ENCODE peak calls at places on chromosomes 1 and 21, in six cellular contexts. One of them, this sample, is unnamed.
A peak's percentile ranks its signal among the peaks of the same experiment; 100 is the strongest.

GRCh38 chr1:6624712-6625578 is at the start of gene THAP3:
- DNase-seq in upper lobe of right lung: peak; percentile 95
- DNase-seq in prostate gland: peak; percentile 82
- DNase-seq in GM23338: peak; percentile 93
- DNase-seq in A549: peak; percentile 91
- DNase-seq in fibroblast of lung: peak; percentile 93
- DNase-seq in this sample: peak; percentile 92

GRCh38 chr1:238701024-238701423 is 685.3 kb upstream of the CHRM3 start:
- DNase-seq in upper lobe of right lung: no peak
- DNase-seq in prostate gland: no peak
- DNase-seq in GM23338: peak; percentile 4
- DNase-seq in A549: peak; percentile 1
- DNase-seq in fibroblast of lung: no peak
- DNase-seq in this sample: no peak

GRCh38 chr21:29260461-29260860 is 38.3 kb upstream of the BACH1 start:
- DNase-seq in upper lobe of right lung: no peak
- DNase-seq in prostate gland: no peak
- DNase-seq in GM23338: no peak
- DNase-seq in A549: no peak
- DNase-seq in fibroblast of lung: no peak
- DNase-seq in this sample: no peak

GRCh38 chr1:202133016-202133415 is 10.3 kb downstream of the GPR37L1 start:
- DNase-seq in upper lobe of right lung: peak; percentile 78
- DNase-seq in prostate gland: peak; percentile 23
- DNase-seq in GM23338: no peak
- DNase-seq in A549: no peak
- DNase-seq in fibroblast of lung: no peak
- DNase-seq in this sample: no peak

GRCh38 chr1:234896477-234897364 is 231.9 kb downstream of the TOMM20 start:
- DNase-seq in upper lobe of right lung: no peak
- DNase-seq in prostate gland: no peak
- DNase-seq in GM23338: no peak
- DNase-seq in A549: no peak
- DNase-seq in fibroblast of lung: no peak
- DNase-seq in this sample: no peak

GRCh38 chr1:24464378-24464770 is 38.3 kb upstream of the RCAN3 start:
- DNase-seq in upper lobe of right lung: no peak
- DNase-seq in prostate gland: no peak
- DNase-seq in GM23338: peak; percentile 65
- DNase-seq in A549: no peak
- DNase-seq in fibroblast of lung: no peak
- DNase-seq in this sample: no peak

GRCh38 chr21:45443595-45444181 is 38.7 kb downstream of the COL18A1 start:
- DNase-seq in upper lobe of right lung: no peak
- DNase-seq in prostate gland: no peak
- DNase-seq in GM23338: no peak
- DNase-seq in A549: no peak
- DNase-seq in fibroblast of lung: no peak
- DNase-seq in this sample: no peak

GRCh38 chr1:243465081-243465480 is 209.2 kb downstream of the SDCCAG8 start:
- DNase-seq in upper lobe of right lung: no peak
- DNase-seq in prostate gland: no peak
- DNase-seq in GM23338: no peak
- DNase-seq in A549: no peak
- DNase-seq in fibroblast of lung: no peak
- DNase-seq in this sample: no peak

GRCh38 chr1:10744044-10744443 is 52.4 kb downstream of the CASZ1 start:
- DNase-seq in upper lobe of right lung: no peak
- DNase-seq in prostate gland: no peak
- DNase-seq in GM23338: no peak
- DNase-seq in A549: no peak
- DNase-seq in fibroblast of lung: no peak
- DNase-seq in this sample: no peak

GRCh38 chr1:49229555-49229954 is 452.9 kb upstream of the BEND5 start:
- DNase-seq in upper lobe of right lung: no peak
- DNase-seq in prostate gland: no peak
- DNase-seq in GM23338: peak; percentile 34
- DNase-seq in A549: no peak
- DNase-seq in fibroblast of lung: no peak
- DNase-seq in this sample: no peak

GRCh38 chr1:161198206-161198876 is 513 bp downstream of the ADAMTS4 start:
- DNase-seq in upper lobe of right lung: no peak
- DNase-seq in prostate gland: no peak
- DNase-seq in GM23338: peak; percentile 87
- DNase-seq in A549: no peak
- DNase-seq in fibroblast of lung: peak; percentile 44
- DNase-seq in this sample: peak; percentile 75

GRCh38 chr1:243435824-243436223 is 180.0 kb downstream of the SDCCAG8 start:
- DNase-seq in upper lobe of right lung: no peak
- DNase-seq in prostate gland: no peak
- DNase-seq in GM23338: no peak
- DNase-seq in A549: no peak
- DNase-seq in fibroblast of lung: no peak
- DNase-seq in this sample: no peak

GRCh38 chr1:25820247-25821111 is 725 bp downstream of the MTFR1L start:
- DNase-seq in upper lobe of right lung: peak; percentile 80
- DNase-seq in prostate gland: no peak
- DNase-seq in GM23338: peak; percentile 80
- DNase-seq in A549: peak; percentile 32
- DNase-seq in fibroblast of lung: peak; percentile 55
- DNase-seq in this sample: peak; percentile 73

GRCh38 chr1:228490120-228491078 is 3.2 kb downstream of the RNF187 start:
- DNase-seq in upper lobe of right lung: no peak
- DNase-seq in prostate gland: peak; percentile 19
- DNase-seq in GM23338: no peak
- DNase-seq in A549: peak; percentile 26
- DNase-seq in fibroblast of lung: peak; percentile 74
- DNase-seq in this sample: no peak

GRCh38 chr21:37763298-37763697 is 153.0 kb downstream of the KCNJ6 start:
- DNase-seq in upper lobe of right lung: no peak
- DNase-seq in prostate gland: no peak
- DNase-seq in GM23338: no peak
- DNase-seq in A549: no peak
- DNase-seq in fibroblast of lung: no peak
- DNase-seq in this sample: no peak

GRCh38 chr1:220892086-220892376 is 12.8 kb downstream of the HLX start:
- DNase-seq in upper lobe of right lung: no peak
- DNase-seq in prostate gland: no peak
- DNase-seq in GM23338: no peak
- DNase-seq in A549: no peak
- DNase-seq in fibroblast of lung: no peak
- DNase-seq in this sample: no peak

GRCh38 chr1:8706995-8707396 is 110.4 kb downstream of the RERE start:
- DNase-seq in upper lobe of right lung: no peak
- DNase-seq in prostate gland: no peak
- DNase-seq in GM23338: peak; percentile 47
- DNase-seq in A549: peak; percentile 30
- DNase-seq in fibroblast of lung: peak; percentile 19
- DNase-seq in this sample: no peak

GRCh38 chr21:20949884-20950283 is 48.3 kb upstream of the NCAM2 start:
- DNase-seq in upper lobe of right lung: no peak
- DNase-seq in prostate gland: no peak
- DNase-seq in GM23338: no peak
- DNase-seq in A549: no peak
- DNase-seq in fibroblast of lung: no peak
- DNase-seq in this sample: no peak

GRCh38 chr1:169521226-169521625 is 35.5 kb upstream of the SLC19A2 start:
- DNase-seq in upper lobe of right lung: no peak
- DNase-seq in prostate gland: no peak
- DNase-seq in GM23338: no peak
- DNase-seq in A549: no peak
- DNase-seq in fibroblast of lung: no peak
- DNase-seq in this sample: no peak

GRCh38 chr1:171566467-171566866 is 55.6 kb upstream of the MYOCOS start:
- DNase-seq in upper lobe of right lung: no peak
- DNase-seq in prostate gland: peak; percentile 21
- DNase-seq in GM23338: peak; percentile 17
- DNase-seq in A549: peak; percentile 16
- DNase-seq in fibroblast of lung: no peak
- DNase-seq in this sample: no peak

GRCh38 chr1:32754282-32755097 is 51.9 kb upstream of the SYNC start:
- DNase-seq in upper lobe of right lung: peak; percentile 79
- DNase-seq in prostate gland: peak; percentile 79
- DNase-seq in GM23338: peak; percentile 95
- DNase-seq in A549: no peak
- DNase-seq in fibroblast of lung: no peak
- DNase-seq in this sample: no peak

GRCh38 chr1:106924360-106924759 is 132.1 kb upstream of the PRMT6 start:
- DNase-seq in upper lobe of right lung: no peak
- DNase-seq in prostate gland: no peak
- DNase-seq in GM23338: peak; percentile 74
- DNase-seq in A549: no peak
- DNase-seq in fibroblast of lung: peak; percentile 22
- DNase-seq in this sample: no peak

GRCh38 chr1:90881034-90881433 is 140.8 kb downstream of the ZNF644 start:
- DNase-seq in upper lobe of right lung: no peak
- DNase-seq in prostate gland: no peak
- DNase-seq in GM23338: no peak
- DNase-seq in A549: no peak
- DNase-seq in fibroblast of lung: no peak
- DNase-seq in this sample: no peak

GRCh38 chr1:226029093-226029496 is 30.0 kb upstream of the SDE2 start:
- DNase-seq in upper lobe of right lung: no peak
- DNase-seq in prostate gland: no peak
- DNase-seq in GM23338: no peak
- DNase-seq in A549: no peak
- DNase-seq in fibroblast of lung: no peak
- DNase-seq in this sample: peak; percentile 34

GRCh38 chr1:228955691-228956090 is 220.4 kb downstream of the RHOU start:
- DNase-seq in upper lobe of right lung: no peak
- DNase-seq in prostate gland: no peak
- DNase-seq in GM23338: no peak
- DNase-seq in A549: no peak
- DNase-seq in fibroblast of lung: peak; percentile 52
- DNase-seq in this sample: no peak

GRCh38 chr1:114219247-114219872 is 65.7 kb upstream of the SYT6 start:
- DNase-seq in upper lobe of right lung: no peak
- DNase-seq in prostate gland: no peak
- DNase-seq in GM23338: peak; percentile 45
- DNase-seq in A549: peak; percentile 6
- DNase-seq in fibroblast of lung: peak; percentile 29
- DNase-seq in this sample: no peak

GRCh38 chr21:20649231-20649630 is 349.0 kb upstream of the NCAM2 start:
- DNase-seq in upper lobe of right lung: no peak
- DNase-seq in prostate gland: no peak
- DNase-seq in GM23338: no peak
- DNase-seq in A549: no peak
- DNase-seq in fibroblast of lung: no peak
- DNase-seq in this sample: no peak

GRCh38 chr1:204407314-204407971 is 4.2 kb downstream of the PPP1R15B start:
- DNase-seq in upper lobe of right lung: no peak
- DNase-seq in prostate gland: no peak
- DNase-seq in GM23338: no peak
- DNase-seq in A549: no peak
- DNase-seq in fibroblast of lung: peak; percentile 38
- DNase-seq in this sample: no peak
- H3K4me3 ChIP-seq in upper lobe of right lung: peak overlapping the region; percentile 90
- H3K4me3 ChIP-seq in prostate gland: peak overlapping the region; percentile 87
- H3K4me3 ChIP-seq in GM23338: peak overlapping the region; percentile 97
- H3K4me3 ChIP-seq in A549: peak overlapping the region; percentile 94
- H3K4me3 ChIP-seq in fibroblast of lung: peak overlapping the region; percentile 98
- H3K4me3 ChIP-seq in this sample: peak overlapping the region; percentile 92

GRCh38 chr21:35225573-35225972 is 176.5 kb upstream of the RUNX1 start:
- DNase-seq in upper lobe of right lung: no peak
- DNase-seq in prostate gland: no peak
- DNase-seq in GM23338: no peak
- DNase-seq in A549: no peak
- DNase-seq in fibroblast of lung: no peak
- DNase-seq in this sample: no peak

GRCh38 chr21:35226960-35227741 is 178.0 kb upstream of the RUNX1 start:
- DNase-seq in upper lobe of right lung: no peak
- DNase-seq in prostate gland: no peak
- DNase-seq in GM23338: no peak
- DNase-seq in A549: no peak
- DNase-seq in fibroblast of lung: no peak
- DNase-seq in this sample: no peak

GRCh38 chr21:35226302-35226701 is 177.2 kb upstream of the RUNX1 start:
- DNase-seq in upper lobe of right lung: no peak
- DNase-seq in prostate gland: no peak
- DNase-seq in GM23338: no peak
- DNase-seq in A549: no peak
- DNase-seq in fibroblast of lung: peak; percentile 95
- DNase-seq in this sample: no peak

GRCh38 chr21:35229290-35229689 is 180.2 kb upstream of the RUNX1 start:
- DNase-seq in upper lobe of right lung: no peak
- DNase-seq in prostate gland: no peak
- DNase-seq in GM23338: no peak
- DNase-seq in A549: no peak
- DNase-seq in fibroblast of lung: no peak
- DNase-seq in this sample: no peak

GRCh38 chr21:35227774-35228173 is 178.7 kb upstream of the RUNX1 start:
- DNase-seq in upper lobe of right lung: no peak
- DNase-seq in prostate gland: no peak
- DNase-seq in GM23338: no peak
- DNase-seq in A549: no peak
- DNase-seq in fibroblast of lung: no peak
- DNase-seq in this sample: no peak
- H3K4me1 ChIP-seq in upper lobe of right lung: peaks cover 1% of the 10 kb centered on the region
- H3K4me1 ChIP-seq in prostate gland: no peaks in the 10 kb centered on the region
- H3K4me1 ChIP-seq in GM23338: peaks cover 10% of the 10 kb centered on the region
- H3K4me1 ChIP-seq in A549: peaks cover 9% of the 10 kb centered on the region
- H3K4me1 ChIP-seq in fibroblast of lung: peaks cover 8% of the 10 kb centered on the region
- H3K4me1 ChIP-seq in this sample: no peaks in the 10 kb centered on the region

GRCh38 chr1:230074270-230074669 is 7.2 kb downstream of the GALNT2 start:
- DNase-seq in upper lobe of right lung: no peak
- DNase-seq in prostate gland: no peak
- DNase-seq in GM23338: no peak
- DNase-seq in A549: no peak
- DNase-seq in fibroblast of lung: no peak
- DNase-seq in this sample: no peak
- TF ChIP-seq CTCF in upper lobe of right lung: no peak
- TF ChIP-seq CTCF in prostate gland: no peak
- TF ChIP-seq CTCF in GM23338: peak; percentile 3
- TF ChIP-seq CTCF in A549: no peak
- TF ChIP-seq CTCF in fibroblast of lung: no peak
- TF ChIP-seq CTCF in this sample: no peak

DNA sequence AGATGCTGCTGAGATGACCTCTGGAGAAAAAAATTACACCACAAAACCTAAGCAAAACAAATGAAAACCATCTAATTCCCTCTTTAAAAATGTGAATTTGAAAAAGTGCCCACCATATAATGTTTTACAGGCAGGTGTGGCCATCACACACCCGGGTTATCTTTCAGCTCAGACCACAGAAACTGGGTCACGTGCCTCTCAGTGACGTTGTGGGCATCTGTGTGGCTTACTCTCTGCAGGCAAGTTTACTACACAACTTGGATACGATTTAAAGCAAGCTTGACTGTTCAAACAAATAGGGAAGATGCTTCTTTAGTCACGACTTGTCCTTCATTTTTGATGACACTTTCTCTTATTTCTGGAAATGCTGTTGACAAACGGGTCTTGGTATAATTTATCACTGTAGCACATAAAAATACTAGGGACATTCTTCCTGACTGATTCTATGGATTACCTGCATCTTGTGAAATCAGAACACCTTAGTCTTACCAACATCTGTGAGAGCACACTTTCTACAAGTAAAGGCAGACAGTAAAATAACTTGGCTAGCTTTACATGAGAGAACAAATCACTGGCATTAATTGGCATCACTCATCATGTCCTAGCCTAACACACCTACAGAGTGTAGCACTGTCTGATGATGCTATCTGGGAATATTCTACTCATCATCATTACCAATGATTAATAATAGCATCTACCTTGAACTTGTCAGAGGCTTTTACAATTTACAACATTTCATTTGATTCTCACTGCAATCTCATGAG is 89.3 kb upstream of the EDEM3 start:
- DNase-seq in upper lobe of right lung: no peak
- DNase-seq in prostate gland: no peak
- DNase-seq in GM23338: no peak
- DNase-seq in A549: no peak
- DNase-seq in fibroblast of lung: no peak
- DNase-seq in this sample: no peak
- H3K4me3 ChIP-seq in upper lobe of right lung: no peak overlapping the region
- H3K4me3 ChIP-seq in prostate gland: no peak overlapping the region
- H3K4me3 ChIP-seq in GM23338: no peak overlapping the region
- H3K4me3 ChIP-seq in A549: no peak overlapping the region
- H3K4me3 ChIP-seq in fibroblast of lung: no peak overlapping the region
- H3K4me3 ChIP-seq in this sample: no peak overlapping the region